ENCODE peak calls at places on chromosomes 4 and X, in seven cellular contexts. P is AG04450; F is naive thymus-derived CD8-positive, alpha-beta T cell; J is activated T-helper 1 cell treated with anti-CD3 and anti-CD28 coated beads, Interleukin-2, amount 50 U/mL, for 16 hours; M is fibroblast of the conjunctiva; G is NCI-H1105 treated with DMSO at 0.1 percent for 48 hours; C is non-pigmented ciliary epithelial cell. Y is an unnamed sample.

GRCh38 chrX:45668686-45669443 is 468.2 kb upstream of the DIPK2B start:
- DNase-seq in P (peak), G (no peak), J (no peak), C (peak), F (no peak), M (peak), Y (no peak)

GRCh38 chrX:31036895-31037294 is 34.9 kb downstream of the FTHL17 start:
- DNase-seq in J (no peak), P (peak), M (peak), G (no peak), C (no peak), F (no peak), Y (peak)

GRCh38 chr4:96305030-96305429 is 465.1 kb downstream of the PDHA2 start:
- DNase-seq in M (no peak), P (no peak), C (no peak), G (no peak), F (no peak), J (no peak), Y (no peak)

GRCh38 chr4:23855912-23856605 is 33.8 kb downstream of the PPARGC1A start:
- DNase-seq in C (no peak), J (no peak), M (peak), F (no peak), G (no peak), P (no peak), Y (no peak)

GRCh38 chr4:85607624-85608023 is 132.7 kb downstream of the ARHGAP24 start:
- DNase-seq in G (peak), C (no peak), M (no peak), J (no peak), F (no peak), P (no peak), Y (no peak)

GRCh38 chr4:4866833-4867744 is 7.6 kb downstream of the MSX1 start:
- DNase-seq in J (no peak), M (no peak), C (no peak), P (no peak), F (no peak), G (no peak), Y (peak)

GRCh38 chr4:957231-957580 is 16.2 kb downstream of the DGKQ start:
- DNase-seq in P (no peak), G (no peak), C (no peak), J (no peak), M (no peak), F (no peak), Y (no peak)

GRCh38 chrX:71175531-71175930 is 30.9 kb downstream of the NLGN3 start:
- DNase-seq in F (no peak), M (no peak), G (no peak), J (no peak), P (no peak), C (no peak), Y (no peak)

GRCh38 chr4:15003891-15004700 is 1.8 kb downstream of the CPEB2 start:
- DNase-seq in J (peak), G (no peak), P (no peak), M (no peak), C (no peak), F (peak), Y (peak)

GRCh38 chr4:126097155-126097554 is 782.4 kb downstream of the FAT4 start:
- DNase-seq in M (no peak), J (no peak), F (no peak), G (no peak), C (no peak), P (no peak), Y (no peak)

GRCh38 chr4:7814451-7814850 is 125.2 kb downstream of the AFAP1 start:
- DNase-seq in G (no peak), F (no peak), M (no peak), C (no peak), J (no peak), P (no peak), Y (no peak)

GRCh38 chr4:5133201-5133600 is 81.9 kb downstream of the STK32B start:
- DNase-seq in G (no peak), F (no peak), P (no peak), M (no peak), C (no peak), J (no peak), Y (no peak)

GRCh38 chrX:36963069-36963808 is 44.9 kb upstream of the FAM47C start:
- DNase-seq in G (no peak), J (no peak), M (no peak), C (no peak), P (no peak), F (no peak), Y (no peak)

GRCh38 chr4:101197350-101197749 is 150.0 kb downstream of the PPP3CA start:
- DNase-seq in M (no peak), G (no peak), C (no peak), F (no peak), J (no peak), P (no peak), Y (no peak)

GRCh38 chr4:48967626-48968025 is 18.4 kb upstream of the CWH43 start:
- DNase-seq in M (no peak), J (no peak), P (no peak), G (no peak), C (no peak), F (no peak), Y (no peak)

GRCh38 chr4:169311643-169312365 is 41.0 kb upstream of the SH3RF1 start:
- DNase-seq in F (no peak), G (peak), J (no peak), M (peak), P (no peak), C (no peak), Y (peak)

GRCh38 chr4:161252520-161253141 is 911.2 kb downstream of the FSTL5 start:
- DNase-seq in P (no peak), C (no peak), J (no peak), F (no peak), G (no peak), M (no peak), Y (no peak)

GRCh38 chr4:5711479-5712184 is 631 bp downstream of the EVC start:
- DNase-seq in M (no peak), J (no peak), F (no peak), P (no peak), G (no peak), C (no peak), Y (peak)

GRCh38 chrX:22073928-22074327 is 41.8 kb downstream of the PHEX start:
- DNase-seq in P (no peak), G (no peak), F (no peak), M (no peak), C (no peak), J (no peak), Y (no peak)

GRCh38 chr4:98663226-98664006 is 5.0 kb upstream of the TSPAN5 start:
- DNase-seq in J (peak), G (no peak), C (no peak), M (no peak), P (no peak), F (peak), Y (no peak)

GRCh38 chr4:152363086-152363485 is 172.8 kb downstream of the FBXW7 start:
- DNase-seq in J (no peak), C (no peak), G (no peak), F (no peak), P (no peak), M (no peak), Y (no peak)

GRCh38 chrX:93660575-93660974 is 12.8 kb downstream of the NAP1L3 start:
- DNase-seq in F (no peak), G (no peak), J (no peak), M (no peak), C (no peak), P (no peak), Y (no peak)

GRCh38 chr4:5051692-5052423 is 578 bp downstream of the STK32B start:
- DNase-seq in G (no peak), M (no peak), J (no peak), F (no peak), P (no peak), C (no peak), Y (peak)

GRCh38 chrX:111869639-111870034 is 6.3 kb upstream of the TRPC5OS start:
- DNase-seq in J (no peak), C (peak), F (no peak), M (peak), P (peak), G (peak), Y (peak)

GRCh38 chr4:122668241-122668640 is 47.4 kb upstream of the IL21 start:
- DNase-seq in M (peak), F (no peak), C (no peak), J (no peak), G (no peak), P (peak), Y (no peak)

GRCh38 chr4:48069026-48069425 is 52.5 kb downstream of the NIPAL1 start:
- DNase-seq in M (no peak), F (no peak), G (no peak), C (no peak), J (no peak), P (no peak), Y (no peak)